ENCODE peak calls at places on chromosomes 6 and 20, in six cellular contexts. H is adrenal gland, I is transverse colon, T is astrocyte, X is heart left ventricle, D is fibroblast of the conjunctiva. Q is an unnamed sample.

GRCh38 chr6:134720353-134721094 is 229.4 kb downstream of the ALDH8A1 start:
- DNase-seq in H (peak), I (no peak), T (no peak), X (peak), D (no peak), Q (peak)

GRCh38 chr6:53347250-53347920 is 1.4 kb downstream of the ELOVL5 start:
- DNase-seq in H (peak), I (no peak), T (peak), X (no peak), D (no peak), Q (peak)

GRCh38 chr6:107704377-107705013 is 119.6 kb downstream of the SCML4 start:
- DNase-seq in H (peak), I (no peak), T (peak), X (no peak), D (peak), Q (peak)

GRCh38 chr6:121984956-121985355 is 414.5 kb upstream of the HSF2 start:
- DNase-seq in H (no peak), I (no peak), T (no peak), X (no peak), D (no peak), Q (no peak)

GRCh38 chr6:125444234-125444949 is 142.6 kb upstream of the HDDC2 start:
- DNase-seq in H (peak), I (peak), T (no peak), X (peak), D (no peak), Q (no peak)

GRCh38 chr6:110618591-110619267 is 142.3 kb upstream of the SLC22A16 start:
- DNase-seq in H (peak), I (no peak), T (no peak), X (no peak), D (no peak), Q (peak)

GRCh38 chr6:83884523-83884922 is 25.0 kb downstream of the CYB5R4 start:
- DNase-seq in H (no peak), I (no peak), T (peak), X (no peak), D (peak), Q (peak)

GRCh38 chr6:4179960-4180652 is 44.7 kb upstream of the ECI2 start:
- DNase-seq in H (no peak), I (no peak), T (no peak), X (no peak), D (no peak), Q (no peak)

GRCh38 chr6:15819841-15820240 is 157.0 kb upstream of the DTNBP1 start:
- DNase-seq in H (no peak), I (no peak), T (no peak), X (no peak), D (no peak), Q (no peak)

GRCh38 chr6:129671442-129672344 is 38.3 kb downstream of the ARHGAP18 start:
- DNase-seq in H (peak), I (peak), T (no peak), X (no peak), D (no peak), Q (no peak)

GRCh38 chr6:113630738-113631535 is 226.2 kb upstream of the MARCKS start:
- DNase-seq in H (peak), I (peak), T (peak), X (no peak), D (no peak), Q (peak)

GRCh38 chr20:43843096-43843964 is 71.3 kb upstream of the TOX2 start:
- DNase-seq in H (no peak), I (no peak), T (peak), X (no peak), D (peak), Q (peak)

GRCh38 chr6:4157506-4157905 is 22.1 kb upstream of the ECI2 start:
- DNase-seq in H (no peak), I (no peak), T (no peak), X (no peak), D (no peak), Q (no peak)

GRCh38 chr6:133641111-133641510 is 247.8 kb upstream of the TCF21 start:
- DNase-seq in H (no peak), I (no peak), T (peak), X (no peak), D (no peak), Q (peak)

GRCh38 chr6:113763883-113764282 is 93.3 kb upstream of the MARCKS start:
- DNase-seq in H (no peak), I (no peak), T (peak), X (no peak), D (no peak), Q (peak)

GRCh38 chr20:24970743-24971142 is 21.7 kb downstream of the CST7 start:
- DNase-seq in H (no peak), I (no peak), T (no peak), X (no peak), D (no peak), Q (no peak)

GRCh38 chr6:90695316-90695715 is 108.4 kb upstream of the MAP3K7 start:
- DNase-seq in H (no peak), I (no peak), T (no peak), X (no peak), D (no peak), Q (no peak)

GRCh38 chr20:58892126-58892931 is 39.8 kb downstream of the GNAS start:
- DNase-seq in H (peak), I (peak), T (peak), X (peak), D (no peak), Q (peak)

GRCh38 chr6:514396-514973 is 122.9 kb downstream of the IRF4 start:
- DNase-seq in H (no peak), I (no peak), T (no peak), X (no peak), D (no peak), Q (no peak)

GRCh38 chr6:30885999-30886896 is 1.9 kb downstream of the DDR1 start:
- DNase-seq in H (peak), I (peak), T (peak), X (peak), D (no peak), Q (peak)

Q was measured in EH.